ENCODE peak calls at places on chromosomes 13 and 19, in five cellular contexts. One of them, this sample, is unnamed.

GRCh38 chr19:48415869-48416268 is 22.4 kb downstream of the GRIN2D start:
- DNase-seq in NCI-H1105: no peak
- DNase-seq in ELR: no peak
- DNase-seq in COR-L47: no peak
- DNase-seq in dorsolateral prefrontal cortex: no peak
- DNase-seq in this sample: no peak

GRCh38 chr19:5603626-5604025 is 18.9 kb downstream of the SAFB2 start:
- DNase-seq in NCI-H1105: no peak
- DNase-seq in ELR: no peak
- DNase-seq in COR-L47: no peak
- DNase-seq in dorsolateral prefrontal cortex: no peak
- DNase-seq in this sample: no peak

GRCh38 chr19:46271488-46272197 is 25.2 kb upstream of the HIF3A start:
- DNase-seq in NCI-H1105: no peak
- DNase-seq in ELR: peak; percentile 81
- DNase-seq in COR-L47: no peak
- DNase-seq in dorsolateral prefrontal cortex: no peak
- DNase-seq in this sample: no peak

GRCh38 chr19:11160119-11160768 is 4.7 kb upstream of the SPC24 start:
- DNase-seq in NCI-H1105: no peak
- DNase-seq in ELR: peak; percentile 30
- DNase-seq in COR-L47: no peak
- DNase-seq in dorsolateral prefrontal cortex: no peak
- DNase-seq in this sample: no peak

GRCh38 chr19:30064776-30065494 is 122.9 kb downstream of the URI1 start:
- DNase-seq in NCI-H1105: no peak
- DNase-seq in ELR: no peak
- DNase-seq in COR-L47: no peak
- DNase-seq in dorsolateral prefrontal cortex: peak; percentile 27
- DNase-seq in this sample: no peak

GRCh38 chr19:7820588-7820987 is 9.4 kb upstream of the EVI5L start:
- DNase-seq in NCI-H1105: no peak
- DNase-seq in ELR: no peak
- DNase-seq in COR-L47: no peak
- DNase-seq in dorsolateral prefrontal cortex: no peak
- DNase-seq in this sample: no peak

GRCh38 chr19:4310247-4311121 is 6.1 kb downstream of the FSD1 start:
- DNase-seq in NCI-H1105: no peak
- DNase-seq in ELR: peak; percentile 52
- DNase-seq in COR-L47: no peak
- DNase-seq in dorsolateral prefrontal cortex: no peak
- DNase-seq in this sample: no peak

GRCh38 chr19:56112313-56112709 is 8.8 kb downstream of the ZNF787 start:
- DNase-seq in NCI-H1105: peak; percentile 96
- DNase-seq in ELR: no peak
- DNase-seq in COR-L47: peak; percentile 72
- DNase-seq in dorsolateral prefrontal cortex: no peak
- DNase-seq in this sample: peak; percentile 49

GRCh38 chr13:24162604-24163003 is 2.1 kb downstream of the SPATA13 start:
- DNase-seq in NCI-H1105: no peak
- DNase-seq in ELR: no peak
- DNase-seq in COR-L47: peak; percentile 22
- DNase-seq in dorsolateral prefrontal cortex: no peak
- DNase-seq in this sample: no peak

GRCh38 chr19:4870025-4870700 is 2.7 kb upstream of the PLIN3 start:
- DNase-seq in NCI-H1105: no peak
- DNase-seq in ELR: peak; percentile 99
- DNase-seq in COR-L47: no peak
- DNase-seq in dorsolateral prefrontal cortex: no peak
- DNase-seq in this sample: no peak

GRCh38 chr19:35031072-35031881 is 1.0 kb downstream of the SCN1B start:
- DNase-seq in NCI-H1105: no peak
- DNase-seq in ELR: peak; percentile 51
- DNase-seq in COR-L47: no peak
- DNase-seq in dorsolateral prefrontal cortex: no peak
- DNase-seq in this sample: no peak

GRCh38 chr13:71852082-71852481 is 14.9 kb downstream of the DACH1 start:
- DNase-seq in NCI-H1105: no peak
- DNase-seq in ELR: no peak
- DNase-seq in COR-L47: no peak
- DNase-seq in dorsolateral prefrontal cortex: no peak
- DNase-seq in this sample: peak; percentile 66

This sample was measured in retina.